ENCODE peak calls at places on chromosomes 1 and 21, in eight cellular contexts. K is stimulated activated CD4-positive, alpha-beta T cell treated with anti-CD3 and anti-CD28 coated beads, Interleukin-4, amount 100 ng/mL, for 4 hours; H is NCI-H1105; Y is myocyte; V is neural crest cell; X is G401; S is fibroblast of villous mesenchyme; R is dermis blood vessel endothelial cell. F is an unnamed sample.

GRCh38 chr1:11500881-11501280 is 21.9 kb downstream of the DISP3 start:
- DNase-seq in R (no peak), H (no peak), K (no peak), X (no peak), Y (no peak), S (no peak), V (no peak), F (no peak)

GRCh38 chr1:85027242-85027983 is 20.9 kb downstream of the MCOLN3 start:
- DNase-seq in S (peak), Y (peak), K (no peak), V (no peak), X (no peak), H (no peak), R (no peak), F (no peak)

GRCh38 chr1:100616121-100616621 is 78.2 kb downstream of the GPR88 start:
- DNase-seq in H (no peak), Y (no peak), K (no peak), X (no peak), S (no peak), V (no peak), R (no peak), F (no peak)

GRCh38 chr1:201488817-201489581 is 17.9 kb downstream of the CSRP1 start:
- DNase-seq in Y (peak), H (no peak), V (no peak), K (no peak), R (peak), S (peak), X (no peak), F (no peak)

GRCh38 chr1:228291906-228292608 is 84.2 kb downstream of the OBSCN start:
- DNase-seq in R (no peak), V (no peak), Y (peak), K (no peak), H (no peak), X (no peak), S (no peak), F (no peak)

GRCh38 chr1:94522304-94522703 is 19.3 kb downstream of the F3 start:
- DNase-seq in K (no peak), Y (peak), H (peak), V (no peak), X (peak), R (peak), S (peak), F (no peak)

GRCh38 chr1:109906160-109906838 is 4.3 kb upstream of the CSF1 start:
- DNase-seq in R (peak), H (no peak), Y (no peak), K (peak), S (no peak), V (no peak), X (no peak), F (no peak)

GRCh38 chr1:184801503-184801902 is 46.8 kb upstream of the EDEM3 start:
- DNase-seq in K (no peak), X (no peak), R (peak), H (no peak), V (no peak), S (peak), Y (peak), F (no peak)

GRCh38 chr1:62962794-62963776 is 179.2 kb downstream of the ATG4C start:
- DNase-seq in Y (peak), H (no peak), X (no peak), V (peak), S (peak), K (peak), R (peak), F (peak)

GRCh38 chr1:219040291-219040690 is 133.4 kb upstream of the LYPLAL1 start:
- DNase-seq in H (no peak), S (peak), V (no peak), K (no peak), X (no peak), Y (no peak), R (no peak), F (no peak)

GRCh38 chr1:9652379-9653194 is 1.1 kb downstream of the PIK3CD start:
- DNase-seq in H (no peak), K (peak), V (no peak), Y (peak), R (no peak), S (peak), X (no peak), F (no peak)

GRCh38 chr1:113325039-113325438 is 65.3 kb upstream of the MAGI3 start:
- DNase-seq in K (no peak), V (no peak), S (peak), H (no peak), R (peak), X (no peak), Y (peak), F (no peak)

GRCh38 chr1:158793604-158794003 is 12.6 kb upstream of the OR6N2 start:
- DNase-seq in S (no peak), Y (no peak), X (no peak), H (no peak), V (no peak), R (peak), K (peak), F (no peak)

GRCh38 chr1:54012862-54013261 is 5.1 kb downstream of the LDLRAD1 start:
- DNase-seq in K (no peak), Y (no peak), H (no peak), R (no peak), V (no peak), X (no peak), S (no peak), F (no peak)

GRCh38 chr1:24193046-24193445 is 6.0 kb upstream of the IFNLR1 start:
- DNase-seq in X (no peak), R (no peak), K (no peak), V (no peak), S (no peak), H (no peak), Y (peak), F (no peak)

GRCh38 chr1:8137406-8138244 is 111.5 kb upstream of the ERRFI1 start:
- DNase-seq in X (peak), H (no peak), Y (peak), S (peak), V (no peak), K (no peak), R (peak), F (no peak)

GRCh38 chr1:6348511-6349191 is 44.9 kb downstream of the ACOT7 start:
- DNase-seq in V (no peak), H (no peak), X (no peak), Y (peak), K (no peak), R (peak), S (no peak), F (no peak)

GRCh38 chr1:76587213-76587612 is 280.1 kb upstream of the ST6GALNAC5 start:
- DNase-seq in K (no peak), X (no peak), R (no peak), S (no peak), Y (no peak), H (no peak), V (no peak), F (peak)

GRCh38 chr1:33257759-33258712 is 1.7 kb downstream of the ZNF362 start:
- DNase-seq in K (no peak), Y (no peak), R (no peak), H (no peak), X (no peak), V (no peak), S (no peak), F (no peak)

GRCh38 chr1:224430511-224431113 is 4.0 kb downstream of the WDR26 start:
- DNase-seq in R (peak), H (no peak), Y (peak), V (no peak), X (peak), K (no peak), S (peak), F (no peak)

GRCh38 chr21:33025471-33026298 is at the start of gene OLIG2:
- DNase-seq in V (peak), R (no peak), K (no peak), S (peak), H (peak), Y (no peak), X (peak), F (peak)

F was measured in glutamatergic neuron.